ENCODE peak calls at places on chromosomes 6 and 20, in seven cellular contexts. T is cardiac fibroblast; K is D341Med; B is skeletal muscle cell; E is CD8-positive, alpha-beta memory T cell; M is GM23248; N is GOT3. L is an unnamed sample.

GRCh38 chr6:152428126-152428525 is 209.0 kb downstream of the SYNE1 start:
- DNase-seq in B (no peak), T (peak), K (no peak), N (no peak), E (no peak), M (no peak), L (no peak)

GRCh38 chr6:7424058-7424457 is 34.5 kb downstream of the RIOK1 start:
- DNase-seq in T (no peak), M (no peak), E (no peak), N (no peak), B (no peak), K (no peak), L (no peak)

GRCh38 chr6:39530201-39530759 is 194.9 kb downstream of the KIF6 start:
- DNase-seq in E (no peak), B (no peak), K (no peak), N (no peak), T (peak), M (peak), L (no peak)

GRCh38 chr6:10250655-10251220 is 164.1 kb downstream of the TFAP2A start:
- DNase-seq in E (no peak), T (no peak), M (no peak), N (no peak), K (no peak), B (no peak), L (no peak)

GRCh38 chr6:168102093-168102985 is 23.3 kb upstream of the FRMD1 start:
- DNase-seq in T (no peak), M (no peak), B (no peak), E (no peak), K (no peak), N (no peak), L (no peak)

GRCh38 chr6:169173532-169174268 is 79.9 kb downstream of the THBS2 start:
- DNase-seq in K (peak), T (peak), B (no peak), E (no peak), N (no peak), M (no peak), L (no peak)

GRCh38 chr20:1844723-1845523 is 50.3 kb upstream of the SIRPA start:
- DNase-seq in K (no peak), N (no peak), T (peak), B (peak), M (peak), E (no peak), L (no peak)

GRCh38 chr6:110440026-110440425 is 24.7 kb upstream of the DDO start:
- DNase-seq in N (no peak), B (no peak), E (no peak), T (no peak), M (no peak), K (no peak), L (no peak)

GRCh38 chr6:6695711-6696048 is 107.2 kb downstream of the LY86 start:
- DNase-seq in E (no peak), K (no peak), B (no peak), T (peak), N (no peak), M (peak), L (no peak)

GRCh38 chr20:59776059-59776603 is 157.3 kb downstream of the SYCP2 start:
- DNase-seq in N (no peak), B (no peak), M (no peak), T (no peak), E (no peak), K (peak), L (no peak)

GRCh38 chr6:139146317-139146726 is 11.4 kb downstream of the HECA start:
- DNase-seq in K (no peak), M (no peak), N (no peak), E (no peak), B (no peak), T (no peak), L (no peak)

GRCh38 chr20:59830107-59831023 is 103.1 kb downstream of the SYCP2 start:
- DNase-seq in T (no peak), N (no peak), M (no peak), K (no peak), B (no peak), E (no peak), L (no peak)

GRCh38 chr6:130720076-130720475 is 107.1 kb upstream of the SMLR1 start:
- DNase-seq in N (no peak), K (no peak), B (no peak), E (no peak), M (no peak), T (no peak), L (no peak)

GRCh38 chr6:53786832-53787231 is 8.0 kb upstream of the LRRC1 start:
- DNase-seq in K (no peak), B (no peak), T (no peak), N (no peak), M (no peak), E (no peak), L (no peak)

GRCh38 chr6:75266716-75267291 is 17.8 kb downstream of the TMEM30A start:
- DNase-seq in N (no peak), K (peak), E (no peak), M (peak), B (peak), T (peak), L (peak)

GRCh38 chr20:63224272-63225081 is 8.5 kb upstream of the YTHDF1 start:
- DNase-seq in K (no peak), E (no peak), N (no peak), B (peak), T (peak), M (peak), L (peak)

GRCh38 chr6:113172531-113172966 is 684.6 kb upstream of the MARCKS start:
- DNase-seq in T (no peak), K (no peak), E (no peak), B (peak), M (no peak), N (no peak), L (no peak)

GRCh38 chr20:45833883-45834796 is 541 bp downstream of the SNX21 start:
- DNase-seq in M (peak), E (peak), B (no peak), K (peak), N (peak), T (peak), L (peak)

GRCh38 chr6:90294989-90295853 is 1.4 kb downstream of the BACH2 start:
- DNase-seq in B (no peak), M (peak), T (peak), N (no peak), E (peak), K (peak), L (no peak)

GRCh38 chr6:143197377-143197776 is 136.7 kb downstream of the AIG1 start:
- DNase-seq in N (no peak), B (no peak), M (peak), E (no peak), T (no peak), K (no peak), L (no peak)

GRCh38 chr6:36824262-36824661 is 15.0 kb downstream of the CPNE5 start:
- DNase-seq in M (no peak), N (no peak), T (no peak), B (no peak), K (no peak), E (no peak), L (no peak)

GRCh38 chr6:157867981-157868380 is 44.9 kb downstream of the SNX9 start:
- DNase-seq in K (peak), M (peak), E (no peak), N (no peak), T (peak), B (no peak), L (peak)

GRCh38 chr6:127463056-127463455 is 3.9 kb upstream of the KIAA0408 start:
- DNase-seq in B (no peak), M (peak), T (peak), N (no peak), K (no peak), E (no peak), L (peak)

GRCh38 chr6:106568518-106568917 is 60.8 kb downstream of the RTN4IP1 start:
- DNase-seq in B (no peak), K (no peak), M (peak), E (no peak), T (peak), N (no peak), L (no peak)

GRCh38 chr6:144460224-144461095 is 175.3 kb downstream of the UTRN start:
- DNase-seq in M (no peak), T (no peak), E (no peak), K (no peak), B (no peak), N (no peak), L (no peak)

GRCh38 chr20:37745553-37745952 is 51.7 kb downstream of the CTNNBL1 start:
- DNase-seq in N (no peak), E (no peak), K (no peak), T (no peak), M (no peak), B (no peak), L (no peak)

GRCh38 chr6:125888989-125889656 is 67.4 kb upstream of the HINT3 start:
- DNase-seq in E (no peak), N (no peak), K (no peak), B (no peak), T (peak), M (peak), L (peak)

GRCh38 chr6:2855061-2855519 is 13.4 kb upstream of the SERPINB1 start:
- DNase-seq in B (no peak), M (no peak), K (no peak), T (peak), N (no peak), E (no peak), L (no peak)

L was measured in fibroblast of gingiva.